ENCODE peak calls at places on chromosome 22, in seven cellular contexts. L is H1, D is HCT116, J is K562, R is SK-N-SH, N is HepG2, I is GM12878. H is an unnamed sample.

GRCh38 chr22:17077255-17077654 is 7.5 kb upstream of the IL17RA start:
- DNase-seq in L (no peak), D (no peak), J (no peak), R (no peak), N (no peak), I (no peak), H (no peak)

GRCh38 chr22:47380692-47381091 is 618.2 kb downstream of the TBC1D22A start:
- DNase-seq in L (no peak), D (no peak), J (no peak), R (no peak), N (no peak), I (no peak), H (no peak)

GRCh38 chr22:39277135-39277607 is 32.4 kb upstream of the PDGFB start:
- DNase-seq in L (no peak), D (no peak), J (no peak), R (no peak), N (no peak), I (no peak), H (no peak)

GRCh38 chr22:28873183-28873964 is 10.0 kb upstream of the ZNRF3 start:
- DNase-seq in L (no peak), D (no peak), J (peak), R (peak), N (no peak), I (no peak), H (no peak)

GRCh38 chr22:31496735-31497146 is 405 bp downstream of the SFI1 start:
- DNase-seq in L (no peak), D (no peak), J (no peak), R (no peak), N (no peak), I (no peak), H (peak)

GRCh38 chr22:17781319-17782031 is 7.2 kb upstream of the BID start:
- DNase-seq in L (no peak), D (no peak), J (no peak), R (peak), N (peak), I (peak), H (no peak)

GRCh38 chr22:44729391-44730012 is 22.9 kb upstream of the ARHGAP8 start:
- DNase-seq in L (no peak), D (no peak), J (no peak), R (peak), N (no peak), I (no peak), H (no peak)

GRCh38 chr22:37610480-37611148 is 2.0 kb downstream of the GGA1 start:
- DNase-seq in L (no peak), D (no peak), J (no peak), R (no peak), N (no peak), I (no peak), H (no peak)

GRCh38 chr22:30204015-30204741 is 42.4 kb downstream of the LIF start:
- DNase-seq in L (no peak), D (no peak), J (no peak), R (peak), N (no peak), I (no peak), H (no peak)

GRCh38 chr22:33848251-33848650 is 72.0 kb downstream of the LARGE1 start:
- DNase-seq in L (no peak), D (no peak), J (no peak), R (no peak), N (no peak), I (no peak), H (no peak)

GRCh38 chr22:48185656-48186055 is 1423.2 kb downstream of the TBC1D22A start:
- DNase-seq in L (no peak), D (no peak), J (no peak), R (no peak), N (no peak), I (no peak), H (no peak)

GRCh38 chr22:45859231-45860161 is 117.5 kb downstream of the WNT7B start:
- DNase-seq in L (no peak), D (no peak), J (no peak), R (no peak), N (peak), I (no peak), H (no peak)

GRCh38 chr22:45318168-45318557 is 8.4 kb downstream of the FAM118A start:
- DNase-seq in L (no peak), D (no peak), J (peak), R (peak), N (no peak), I (peak), H (no peak)

GRCh38 chr22:38026130-38027111 is 30.8 kb upstream of the PICK1 start:
- DNase-seq in L (no peak), D (no peak), J (no peak), R (peak), N (no peak), I (no peak), H (no peak)

GRCh38 chr22:47233316-47234243 is 471.1 kb downstream of the TBC1D22A start:
- DNase-seq in L (no peak), D (no peak), J (no peak), R (no peak), N (no peak), I (no peak), H (no peak)

GRCh38 chr22:46133588-46133855 is 16.8 kb upstream of the PPARA start:
- DNase-seq in L (no peak), D (no peak), J (no peak), R (no peak), N (no peak), I (no peak), H (no peak)

GRCh38 chr22:49087163-49087562 is 740.5 kb downstream of the BRD1 start:
- DNase-seq in L (no peak), D (no peak), J (no peak), R (no peak), N (no peak), I (no peak), H (no peak)

GRCh38 chr22:33036881-33037280 is 21.3 kb downstream of the SYN3 start:
- DNase-seq in L (no peak), D (no peak), J (no peak), R (no peak), N (no peak), I (no peak), H (no peak)

GRCh38 chr22:44583076-44583760 is 85.2 kb upstream of the RTL6 start:
- DNase-seq in L (no peak), D (no peak), J (no peak), R (no peak), N (no peak), I (no peak), H (no peak)

GRCh38 chr22:49826603-49827306 is 918 bp downstream of the BRD1 start:
- DNase-seq in L (no peak), D (no peak), J (peak), R (peak), N (no peak), I (no peak), H (peak)

GRCh38 chr22:44924724-44925123 is 85.1 kb downstream of the PHF21B start:
- DNase-seq in L (no peak), D (no peak), J (no peak), R (no peak), N (no peak), I (no peak), H (no peak)

DNA sequence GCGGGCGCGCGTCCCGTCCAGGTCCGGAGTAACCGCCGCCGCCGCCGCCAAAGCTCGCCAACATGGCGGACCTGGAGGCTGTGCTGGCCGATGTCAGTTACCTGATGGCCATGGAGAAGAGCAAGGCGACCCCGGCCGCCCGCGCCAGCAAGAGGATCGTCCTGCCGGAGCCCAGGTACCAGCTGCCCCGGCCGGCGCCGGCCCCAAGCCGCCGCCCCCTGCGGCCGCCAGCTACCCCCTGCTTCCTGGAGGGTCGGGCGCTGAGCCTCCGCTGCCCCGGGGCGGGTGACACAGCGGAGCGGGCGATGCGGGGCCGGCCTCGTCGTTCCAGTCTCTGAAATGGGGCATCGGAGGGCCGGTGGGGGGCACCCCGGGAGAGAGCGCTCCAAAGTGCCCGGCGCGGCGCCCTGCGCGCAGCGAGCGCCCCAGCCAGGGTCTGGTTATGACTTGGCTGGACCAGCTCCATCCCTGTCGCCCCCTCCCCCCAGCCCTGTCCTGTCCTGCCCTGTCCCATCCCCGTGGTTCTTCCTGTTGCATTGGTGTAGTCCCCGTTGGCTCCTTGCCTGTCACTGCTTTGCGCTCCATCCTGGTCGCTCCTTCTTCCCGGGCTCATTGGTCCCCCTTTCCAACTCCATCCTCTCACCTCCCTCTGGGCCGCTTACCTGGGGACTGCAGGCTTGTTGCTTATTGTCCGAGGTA is 653 bp downstream of the GRK3 start:
- DNase-seq in L (peak), D (no peak), J (peak), R (peak), N (no peak), I (no peak), H (peak)
- TF ChIP-seq JUND in L (no peak), D (no peak), J (no peak), R (no peak), N (no peak), I (no peak), H (no peak)

GRCh38 chr22:20606041-20606783 is 98.8 kb downstream of the MED15 start:
- DNase-seq in L (peak), D (peak), J (peak), R (peak), N (peak), I (no peak), H (peak)
- TF ChIP-seq JUND in L (no peak), D (no peak), J (peak), R (no peak), N (no peak), I (no peak), H (no peak)

GRCh38 chr22:43562843-43563242 is 151.0 kb downstream of the MPPED1 start:
- DNase-seq in L (no peak), D (no peak), J (no peak), R (no peak), N (no peak), I (no peak), H (no peak)

GRCh38 chr22:43563571-43563970 is 151.8 kb downstream of the MPPED1 start:
- DNase-seq in L (no peak), D (no peak), J (no peak), R (no peak), N (no peak), I (no peak), H (no peak)

GRCh38 chr22:43566561-43567332 is 154.9 kb downstream of the MPPED1 start:
- DNase-seq in L (no peak), D (no peak), J (no peak), R (no peak), N (no peak), I (no peak), H (no peak)

GRCh38 chr22:43567691-43568308 is 156.0 kb downstream of the MPPED1 start:
- DNase-seq in L (no peak), D (no peak), J (no peak), R (no peak), N (no peak), I (no peak), H (no peak)

GRCh38 chr22:43566021-43566420 is 154.2 kb downstream of the MPPED1 start:
- DNase-seq in L (no peak), D (no peak), J (no peak), R (peak), N (no peak), I (no peak), H (peak)
- TF ChIP-seq JUND in L (no peak), D (no peak), J (no peak), R (no peak), N (no peak), I (no peak), H (no peak)

GRCh38 chr22:40534379-40535188 is 101.9 kb downstream of the MRTFA start:
- DNase-seq in L (no peak), D (no peak), J (no peak), R (no peak), N (no peak), I (peak), H (no peak)
- TF ChIP-seq JUND in L (no peak), D (no peak), J (no peak), R (no peak), N (no peak), I (no peak), H (no peak)

GRCh38 chr22:25134451-25134850 is 65.2 kb upstream of the CRYBB3 start:
- DNase-seq in L (no peak), D (no peak), J (no peak), R (no peak), N (no peak), I (no peak), H (peak)

GRCh38 chr22:25136953-25137576 is 62.6 kb upstream of the CRYBB3 start:
- DNase-seq in L (no peak), D (no peak), J (no peak), R (no peak), N (no peak), I (no peak), H (no peak)

GRCh38 chr22:25139062-25139461 is 60.6 kb upstream of the CRYBB3 start:
- DNase-seq in L (no peak), D (no peak), J (no peak), R (no peak), N (no peak), I (no peak), H (no peak)

GRCh38 chr22:25134028-25134427 is 65.6 kb upstream of the CRYBB3 start:
- DNase-seq in L (no peak), D (no peak), J (no peak), R (peak), N (no peak), I (no peak), H (peak)

GRCh38 chr22:25137577-25138525 is 61.8 kb upstream of the CRYBB3 start:
- DNase-seq in L (no peak), D (peak), J (peak), R (no peak), N (no peak), I (peak), H (no peak)
- TF ChIP-seq JUND in L (no peak), D (no peak), J (no peak), R (no peak), N (no peak), I (no peak), H (no peak)

GRCh38 chr22:23182289-23183106 is 2.2 kb downstream of the BCR start:
- DNase-seq in L (no peak), D (no peak), J (no peak), R (no peak), N (no peak), I (peak), H (peak)
- TF ChIP-seq JUND in L (no peak), D (no peak), J (no peak), R (no peak), N (no peak), I (no peak), H (no peak)

GRCh38 chr22:35872451-35872850 is 154.8 kb downstream of the APOL5 start:
- DNase-seq in L (no peak), D (no peak), J (no peak), R (no peak), N (no peak), I (no peak), H (no peak)
- TF ChIP-seq JUND in L (no peak), D (no peak), J (no peak), R (no peak), N (no peak), I (no peak), H (no peak)

DNA sequence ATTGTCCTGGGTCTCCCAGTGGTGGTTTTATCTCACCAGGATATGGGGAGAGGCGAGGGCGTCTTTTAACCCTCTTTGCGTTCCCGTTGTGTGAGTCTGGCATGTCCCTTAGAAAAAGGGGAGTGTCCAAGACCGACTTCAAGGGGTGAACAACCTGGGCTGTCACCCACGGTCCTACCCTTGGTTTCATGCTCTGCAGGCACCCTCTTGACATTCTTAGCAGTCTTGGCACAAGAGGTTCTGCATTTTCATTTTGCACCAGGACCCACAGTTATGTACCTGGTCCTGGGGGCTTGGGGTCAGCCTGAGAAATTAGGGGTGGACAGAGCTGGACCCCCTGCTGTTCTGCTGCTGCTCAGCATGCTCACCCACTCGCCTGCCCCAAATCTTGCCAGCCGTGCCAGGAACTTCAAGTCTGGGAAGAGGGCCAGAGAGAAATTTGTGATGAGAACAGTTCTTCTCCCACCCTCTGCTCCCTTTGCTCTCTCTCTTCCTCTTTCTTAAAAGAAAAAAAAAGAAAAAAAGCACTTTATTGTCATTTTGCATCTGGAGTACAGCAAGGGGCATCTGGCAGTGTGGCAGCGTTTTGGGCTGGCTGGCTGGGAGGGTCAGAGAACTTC is 471.2 kb downstream of the MIAT start:
- DNase-seq in L (no peak), D (no peak), J (no peak), R (no peak), N (no peak), I (no peak), H (no peak)
- TF ChIP-seq JUND in L (no peak), D (no peak), J (no peak), R (no peak), N (no peak), I (no peak), H (no peak)

DNA sequence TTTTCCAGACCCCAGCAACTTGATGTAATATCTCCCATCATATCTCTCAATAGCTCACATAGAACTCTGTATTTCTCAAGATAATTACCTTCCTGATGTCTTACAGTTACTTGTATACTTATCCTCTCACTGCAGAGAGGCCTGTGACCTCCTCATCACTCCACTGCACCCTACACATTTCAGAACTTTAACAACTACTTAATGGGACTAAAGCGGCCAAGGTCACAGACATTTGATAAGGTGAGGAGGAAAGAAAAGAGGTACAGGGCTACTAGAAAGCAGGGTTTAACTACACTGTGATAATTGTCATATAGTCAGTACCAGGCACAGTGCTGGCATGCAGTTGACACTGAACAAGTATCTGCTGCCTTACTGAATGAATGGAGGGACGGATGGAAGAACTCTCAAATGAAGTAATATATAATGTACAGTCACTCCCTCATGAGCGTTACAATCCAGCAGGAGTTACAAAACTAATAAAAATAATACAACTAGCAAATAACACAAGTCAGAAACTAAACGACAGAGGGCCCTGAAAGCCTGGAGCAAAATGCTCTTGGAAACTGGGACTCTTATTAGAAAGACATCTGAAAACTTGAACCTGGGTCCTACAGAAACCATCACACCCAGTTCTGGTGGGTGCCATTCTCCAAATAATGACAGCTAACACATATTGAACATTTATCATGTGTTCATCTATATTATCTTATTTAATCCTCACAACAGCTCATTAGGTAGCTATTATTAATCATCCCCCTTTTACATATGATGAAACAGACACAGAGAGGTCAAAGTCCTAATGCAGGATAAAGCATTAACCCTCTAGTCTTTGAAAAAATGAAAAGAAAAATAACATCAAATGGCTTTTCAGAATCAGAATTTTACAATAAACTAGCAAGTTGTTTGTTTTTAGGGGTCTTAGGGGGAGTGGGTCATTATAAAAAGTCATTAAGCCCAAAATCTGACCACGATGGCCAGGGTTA is 14.3 kb downstream of the PI4KA start:
- DNase-seq in L (no peak), D (no peak), J (peak), R (no peak), N (no peak), I (no peak), H (no peak)
- TF ChIP-seq JUND in L (no peak), D (no peak), J (no peak), R (no peak), N (no peak), I (no peak), H (no peak)